ENCODE peak calls at places on chromosomes 1 and 21, in eight cellular contexts. B is HCT116, T is PC-3, O is MM.1S, J is hepatocyte, A is GM23248, Y is neural progenitor cell, V is GM23338. N is an unnamed sample.

GRCh38 chr1:180231506-180232420 is 1.7 kb downstream of the LHX4 start:
- DNase-seq in B (peak; percentile 53), T (peak; percentile 43), O (peak; percentile 62), J (no peak), A (peak; percentile 55), Y (peak; percentile 82), V (peak; percentile 85), N (peak; percentile 19)

GRCh38 chr1:3610165-3610822 is 1.0 kb downstream of the MEGF6 start:
- DNase-seq in B (no peak), T (no peak), O (no peak), J (peak; percentile 55), A (peak; percentile 35), Y (peak; percentile 51), V (peak; percentile 66), N (no peak)

GRCh38 chr1:208042868-208043267 is 131.9 kb upstream of the CD34 start:
- DNase-seq in B (no peak), T (no peak), O (no peak), J (no peak), A (no peak), Y (no peak), V (no peak), N (no peak)

GRCh38 chr1:155960081-155960745 is 18.1 kb downstream of the ARHGEF2 start:
- DNase-seq in B (no peak), T (peak; percentile 22), O (no peak), J (no peak), A (peak; percentile 18), Y (no peak), V (no peak), N (peak; percentile 67)

GRCh38 chr1:46134660-46135331 is 2.4 kb upstream of the PIK3R3 start:
- DNase-seq in B (no peak), T (peak; percentile 90), O (peak; percentile 38), J (peak; percentile 14), A (peak; percentile 88), Y (no peak), V (no peak), N (no peak)

GRCh38 chr1:213457097-213457680 is 406.1 kb downstream of the RPS6KC1 start:
- DNase-seq in B (no peak), T (no peak), O (no peak), J (no peak), A (peak; percentile 23), Y (no peak), V (no peak), N (no peak)

GRCh38 chr1:97562096-97562495 is 358.7 kb downstream of the DPYD start:
- DNase-seq in B (no peak), T (no peak), O (no peak), J (no peak), A (peak; percentile 33), Y (no peak), V (no peak), N (no peak)

GRCh38 chr1:244340396-244340795 is 111.3 kb downstream of the ADSS2 start:
- DNase-seq in B (no peak), T (no peak), O (no peak), J (no peak), A (no peak), Y (no peak), V (no peak), N (no peak)

GRCh38 chr21:36929622-36930021 is 36.8 kb downstream of the HLCS start:
- DNase-seq in B (no peak), T (peak; percentile 16), O (peak; percentile 48), J (no peak), A (no peak), Y (peak; percentile 16), V (peak; percentile 38), N (no peak)

GRCh38 chr1:224784606-224785328 is 144.7 kb upstream of the DNAH14 start:
- DNase-seq in B (no peak), T (peak; percentile 20), O (no peak), J (no peak), A (peak; percentile 86), Y (no peak), V (no peak), N (no peak)

GRCh38 chr1:74502432-74502831 is 10.0 kb downstream of the LRRC53 start:
- DNase-seq in B (no peak), T (peak; percentile 61), O (peak; percentile 49), J (peak; percentile 78), A (peak; percentile 59), Y (peak; percentile 72), V (peak; percentile 85), N (peak; percentile 3)

GRCh38 chr21:46054031-46054430 is 43.9 kb upstream of the COL6A2 start:
- DNase-seq in B (no peak), T (no peak), O (no peak), J (no peak), A (peak; percentile 43), Y (no peak), V (no peak), N (no peak)

GRCh38 chr1:94296018-94296417 is 58.6 kb upstream of the ARHGAP29 start:
- DNase-seq in B (no peak), T (peak; percentile 79), O (no peak), J (no peak), A (peak; percentile 87), Y (no peak), V (no peak), N (no peak)

GRCh38 chr21:15804247-15804985 is 74.6 kb downstream of the USP25 start:
- DNase-seq in B (no peak), T (no peak), O (no peak), J (no peak), A (no peak), Y (no peak), V (no peak), N (no peak)

GRCh38 chr1:10471411-10472219 is 714 bp downstream of the DFFA start:
- DNase-seq in B (no peak), T (peak; percentile 35), O (no peak), J (no peak), A (peak; percentile 80), Y (no peak), V (peak; percentile 62), N (no peak)

GRCh38 chr1:203170625-203171330 is 4.8 kb downstream of the MYBPH start:
- DNase-seq in B (no peak), T (peak; percentile 40), O (no peak), J (no peak), A (peak; percentile 79), Y (no peak), V (no peak), N (no peak)

GRCh38 chr21:44366586-44367211 is 13.3 kb downstream of the TRPM2 start:
- DNase-seq in B (no peak), T (no peak), O (no peak), J (no peak), A (no peak), Y (no peak), V (no peak), N (no peak)

GRCh38 chr1:207807395-207808321 is 55.8 kb downstream of the CD46 start:
- DNase-seq in B (no peak), T (no peak), O (peak; percentile 54), J (no peak), A (no peak), Y (no peak), V (no peak), N (peak; percentile 43)

GRCh38 chr1:231410041-231410591 is 12.0 kb downstream of the EGLN1 start:
- DNase-seq in B (no peak), T (peak; percentile 1), O (no peak), J (no peak), A (peak; percentile 59), Y (no peak), V (no peak), N (no peak)

GRCh38 chr1:25503551-25504426 is 39.6 kb upstream of the LDLRAP1 start:
- DNase-seq in B (peak; percentile 39), T (peak; percentile 62), O (peak; percentile 53), J (peak; percentile 61), A (peak; percentile 34), Y (peak; percentile 71), V (peak; percentile 91), N (peak; percentile 72)

GRCh38 chr1:112882271-112882744 is 73.7 kb downstream of the SLC16A1 start:
- DNase-seq in B (no peak), T (no peak), O (no peak), J (no peak), A (peak; percentile 65), Y (no peak), V (no peak), N (no peak)
- TF ChIP-seq EZH2phosphoT487 in B (no peak), T (no peak), O (no peak), J (no peak), A (no peak), Y (no peak), V (no peak), N (no peak)

GRCh38 chr1:39684313-39684664 is 6.9 kb downstream of the HPCAL4 start:
- DNase-seq in B (no peak), T (no peak), O (no peak), J (no peak), A (no peak), Y (no peak), V (no peak), N (no peak)
- H4K20me1 ChIP-seq in B (no peaks in the 10 kb centered on the region), T (no peaks in the 10 kb centered on the region), O (no peaks in the 10 kb centered on the region), J (no peaks in the 10 kb centered on the region), A (no peaks in the 10 kb centered on the region), Y (peaks cover 2% of the 10 kb centered on the region), V (peaks cover 4% of the 10 kb centered on the region), N (no peaks in the 10 kb centered on the region)

DNA sequence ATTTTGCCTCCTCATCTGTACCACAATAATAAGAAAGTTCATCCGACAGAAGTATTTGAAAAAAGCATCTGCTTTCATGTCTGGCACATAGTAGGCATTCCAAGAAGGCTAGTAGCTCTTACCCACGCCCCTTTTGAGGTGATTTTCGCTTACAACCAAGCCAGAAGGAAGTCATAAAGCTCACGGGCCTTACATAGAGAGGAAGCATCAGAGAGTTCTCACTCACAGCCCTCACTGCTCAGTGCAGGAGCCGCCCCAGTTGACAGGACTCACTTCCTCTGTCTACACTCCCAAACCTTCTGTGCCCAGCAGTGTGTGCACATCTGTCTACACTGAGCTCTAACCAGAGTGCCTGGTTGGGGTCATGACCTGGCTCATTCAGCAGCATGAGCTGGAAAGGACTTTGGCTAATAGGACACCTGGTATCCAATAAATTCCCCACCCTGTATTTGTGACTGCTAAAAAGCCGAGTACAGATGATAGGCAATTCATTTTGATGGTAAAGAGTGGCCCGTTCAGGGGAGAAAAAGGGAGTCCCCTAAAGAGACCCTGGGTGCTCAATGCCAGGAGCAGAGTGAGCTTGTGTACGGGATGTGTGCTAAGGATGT is 36.8 kb upstream of the DUSP10 start:
- DNase-seq in B (no peak), T (no peak), O (peak; percentile 30), J (no peak), A (no peak), Y (no peak), V (no peak), N (no peak)
- H2AFZ ChIP-seq in B (no peak overlapping the region), T (no peak overlapping the region), O (no peak overlapping the region), J (no peak overlapping the region), A (no peak overlapping the region), Y (no peak overlapping the region), V (no peak overlapping the region), N (no peak overlapping the region)

GRCh38 chr1:68322837-68323687 is 90.7 kb upstream of the WLS start:
- DNase-seq in B (peak; percentile 89), T (no peak), O (no peak), J (no peak), A (peak; percentile 92), Y (no peak), V (no peak), N (no peak)

GRCh38 chr1:68322096-68322495 is 89.8 kb upstream of the WLS start:
- DNase-seq in B (no peak), T (no peak), O (no peak), J (no peak), A (peak; percentile 42), Y (no peak), V (no peak), N (no peak)

GRCh38 chr1:68320349-68320748 is 88.0 kb upstream of the WLS start:
- DNase-seq in B (no peak), T (no peak), O (no peak), J (no peak), A (no peak), Y (peak; percentile 25), V (peak; percentile 21), N (no peak)

GRCh38 chr1:68319907-68320306 is 87.6 kb upstream of the WLS start:
- DNase-seq in B (no peak), T (no peak), O (no peak), J (no peak), A (no peak), Y (peak; percentile 50), V (peak; percentile 11), N (no peak)

GRCh38 chr1:68321084-68321685 is 88.9 kb upstream of the WLS start:
- DNase-seq in B (no peak), T (peak; percentile 77), O (no peak), J (peak; percentile 85), A (peak; percentile 80), Y (peak; percentile 84), V (peak; percentile 70), N (peak; percentile 4)
- TF ChIP-seq EZH2phosphoT487 in B (no peak), T (no peak), O (no peak), J (no peak), A (no peak), Y (no peak), V (no peak), N (no peak)

N was measured in OCI-LY7.